ENCODE peak calls at places on chromosomes 13 and 19, in five cellular contexts. J is WERI-Rb-1; Y is Panc1; K is left ventricle myocardium inferior; B is effector memory CD4-positive, alpha-beta T cell. C is an unnamed sample.

GRCh38 chr13:37484056-37484455 is 114.5 kb downstream of the POSTN start:
- DNase-seq in K (no peak), J (no peak), B (no peak), Y (no peak), C (no peak)

GRCh38 chr13:75310005-75310580 is 171.9 kb downstream of the TBC1D4 start:
- DNase-seq in K (no peak), Y (no peak), B (no peak), J (no peak), C (no peak)

GRCh38 chr13:72692884-72693514 is 34.4 kb downstream of the MZT1 start:
- DNase-seq in K (no peak), B (no peak), Y (no peak), J (no peak), C (no peak)

GRCh38 chr19:280541-281007 is 10.6 kb downstream of the PLPP2 start:
- DNase-seq in J (no peak), B (no peak), K (no peak), Y (no peak), C (no peak)

GRCh38 chr19:38036707-38037106 is 129.7 kb downstream of the SIPA1L3 start:
- DNase-seq in Y (no peak), K (no peak), J (peak), B (no peak), C (no peak)

GRCh38 chr19:40613669-40614594 is 12.8 kb downstream of the LTBP4 start:
- DNase-seq in K (peak), J (no peak), Y (no peak), B (peak), C (no peak)

GRCh38 chr13:45681101-45681500 is 21.0 kb upstream of the CBY2 start:
- DNase-seq in Y (no peak), J (no peak), K (no peak), B (no peak), C (no peak)

GRCh38 chr13:93220073-93220472 is 6.5 kb upstream of the GPC6 start:
- DNase-seq in J (no peak), B (no peak), K (no peak), Y (no peak), C (no peak)

GRCh38 chr19:38839816-38840582 is 8.4 kb upstream of the ECH1 start:
- DNase-seq in K (no peak), Y (no peak), J (no peak), B (no peak), C (no peak)

GRCh38 chr19:4310247-4311121 is 6.1 kb downstream of the FSD1 start:
- DNase-seq in B (no peak), K (no peak), Y (no peak), J (peak), C (no peak)

GRCh38 chr13:35818577-35819165 is 312.5 kb downstream of the DCLK1 start:
- DNase-seq in K (no peak), J (no peak), B (no peak), Y (peak), C (no peak)

GRCh38 chr13:60009300-60010248 is 154.2 kb downstream of the DIAPH3 start:
- DNase-seq in J (no peak), K (no peak), Y (no peak), B (no peak), C (no peak)

GRCh38 chr13:22596157-22596863 is 584.5 kb upstream of the SGCG start:
- DNase-seq in Y (no peak), J (no peak), K (no peak), B (no peak), C (no peak)

GRCh38 chr13:79989251-79989661 is 351.7 kb downstream of the SPRY2 start:
- DNase-seq in Y (no peak), B (no peak), J (no peak), K (no peak), C (peak)

GRCh38 chr13:91748416-91749089 is 350.1 kb downstream of the GPC5 start:
- DNase-seq in Y (no peak), J (no peak), K (no peak), B (no peak), C (no peak)

GRCh38 chr19:13795595-13796300 is 505 bp downstream of the ZSWIM4 start:
- DNase-seq in J (no peak), K (no peak), B (no peak), Y (no peak), C (no peak)

GRCh38 chr13:57629821-57630235 is 1.7 kb upstream of the PCDH17 start:
- DNase-seq in Y (no peak), B (peak), K (peak), J (peak), C (no peak)

DNA sequence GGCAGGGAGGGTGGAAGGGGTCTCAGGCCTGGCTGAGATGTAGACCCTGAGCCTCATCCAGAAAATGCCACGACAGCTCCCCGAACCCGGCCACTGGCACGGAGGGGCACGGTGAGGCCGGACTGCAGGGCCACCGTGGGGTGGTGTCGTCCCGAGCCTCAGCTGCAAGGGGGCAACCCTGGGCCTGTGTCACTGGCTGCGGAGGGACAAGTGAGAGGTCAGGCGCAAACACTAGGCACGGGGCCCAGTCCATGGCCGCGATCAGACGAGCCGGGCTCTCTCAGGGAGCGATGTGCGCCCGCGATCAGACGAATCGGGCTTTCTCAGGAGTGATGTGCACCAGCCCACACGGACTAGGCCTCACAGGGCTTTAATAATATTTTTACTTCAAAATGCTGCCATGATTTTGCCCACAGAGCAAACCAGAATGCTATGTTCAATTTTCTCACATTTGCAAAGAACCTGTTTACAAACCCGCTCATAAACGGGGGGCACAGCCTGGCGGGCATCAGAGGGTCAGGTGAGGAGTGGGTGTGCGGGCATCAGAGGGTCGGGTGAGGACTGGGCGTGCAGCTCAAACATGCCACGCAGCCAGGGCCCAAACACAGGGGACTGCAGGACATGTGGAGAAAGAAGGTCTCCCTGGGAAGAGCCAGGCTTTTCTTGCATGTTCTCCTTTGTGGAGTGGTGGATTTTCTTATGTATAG is 42.6 kb upstream of the C13orf46 start:
- DNase-seq in B (no peak), K (no peak), J (no peak), Y (no peak), C (no peak)
- H3K27ac ChIP-seq in B (no peak), K (no peak), J (no peak), Y (no peak), C (no peak)

DNA sequence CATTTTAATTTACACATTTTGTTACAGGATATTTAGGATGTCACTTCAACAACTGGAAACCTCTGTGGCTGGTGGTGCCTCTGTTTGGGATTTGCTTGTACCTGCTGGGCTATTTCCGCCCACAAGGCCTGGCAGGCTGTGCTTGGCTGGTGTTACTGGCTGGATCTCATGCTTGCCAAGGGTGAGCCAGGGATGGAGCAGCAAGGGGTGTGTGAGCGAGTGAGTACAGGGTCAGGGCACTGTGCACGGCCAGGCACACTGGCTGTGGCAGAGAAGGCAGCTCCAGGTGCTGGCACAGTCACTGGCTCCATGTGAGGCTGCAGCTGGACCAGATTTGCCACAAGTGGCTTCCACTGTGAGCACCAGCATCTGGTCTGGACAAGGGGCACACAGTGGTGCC is 1254.8 kb downstream of the SLITRK5 start:
- DNase-seq in J (no peak), K (peak), Y (no peak), B (no peak), C (no peak)
- H3K27ac ChIP-seq in J (no peak), K (no peak), Y (no peak), B (no peak), C (no peak)

DNA sequence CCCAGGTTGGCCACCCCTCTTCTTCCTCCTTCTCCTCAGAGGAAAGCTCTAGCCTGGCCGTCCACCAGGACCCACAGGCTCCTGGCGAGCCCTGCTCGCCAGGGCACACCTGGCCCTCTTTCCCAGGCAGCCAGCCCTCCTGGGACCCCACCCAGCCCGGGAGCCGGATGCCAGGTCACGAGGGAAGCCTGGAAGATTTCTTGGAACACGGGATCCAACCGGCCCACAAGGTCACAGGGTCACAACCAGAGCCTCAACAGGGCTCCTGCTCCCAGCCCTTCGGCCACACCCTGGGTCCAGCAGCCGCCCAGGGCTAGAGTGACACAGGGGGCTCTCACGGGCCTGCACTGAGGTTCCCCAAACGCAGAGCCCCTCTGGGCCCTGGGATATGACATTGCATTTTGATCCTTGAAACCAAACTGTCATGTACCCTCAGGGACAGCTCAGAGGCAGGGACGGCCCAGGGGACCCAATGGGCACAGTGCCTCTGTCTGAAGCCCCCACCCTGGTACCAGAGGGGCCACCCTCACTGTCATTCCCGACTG is 5.5 kb downstream of the MKNK2 start:
- DNase-seq in Y (no peak), J (no peak), K (no peak), B (no peak), C (no peak)
- H3K27ac ChIP-seq in Y (peak), J (no peak), K (peak), B (peak), C (peak)

GRCh38 chr19:6501740-6502648 is at the start of gene TUBB4A:
- DNase-seq in K (peak), B (no peak), J (peak), Y (no peak), C (no peak)

GRCh38 chr19:6498294-6499036 is 3.6 kb downstream of the TUBB4A start:
- DNase-seq in B (no peak), K (no peak), J (no peak), Y (no peak), C (no peak)

GRCh38 chr19:6503407-6504201 is 1.5 kb upstream of the TUBB4A start:
- DNase-seq in B (no peak), Y (no peak), K (peak), J (no peak), C (no peak)

GRCh38 chr19:6499052-6499790 is 2.9 kb downstream of the TUBB4A start:
- DNase-seq in J (no peak), Y (no peak), B (no peak), K (no peak), C (no peak)

DNA sequence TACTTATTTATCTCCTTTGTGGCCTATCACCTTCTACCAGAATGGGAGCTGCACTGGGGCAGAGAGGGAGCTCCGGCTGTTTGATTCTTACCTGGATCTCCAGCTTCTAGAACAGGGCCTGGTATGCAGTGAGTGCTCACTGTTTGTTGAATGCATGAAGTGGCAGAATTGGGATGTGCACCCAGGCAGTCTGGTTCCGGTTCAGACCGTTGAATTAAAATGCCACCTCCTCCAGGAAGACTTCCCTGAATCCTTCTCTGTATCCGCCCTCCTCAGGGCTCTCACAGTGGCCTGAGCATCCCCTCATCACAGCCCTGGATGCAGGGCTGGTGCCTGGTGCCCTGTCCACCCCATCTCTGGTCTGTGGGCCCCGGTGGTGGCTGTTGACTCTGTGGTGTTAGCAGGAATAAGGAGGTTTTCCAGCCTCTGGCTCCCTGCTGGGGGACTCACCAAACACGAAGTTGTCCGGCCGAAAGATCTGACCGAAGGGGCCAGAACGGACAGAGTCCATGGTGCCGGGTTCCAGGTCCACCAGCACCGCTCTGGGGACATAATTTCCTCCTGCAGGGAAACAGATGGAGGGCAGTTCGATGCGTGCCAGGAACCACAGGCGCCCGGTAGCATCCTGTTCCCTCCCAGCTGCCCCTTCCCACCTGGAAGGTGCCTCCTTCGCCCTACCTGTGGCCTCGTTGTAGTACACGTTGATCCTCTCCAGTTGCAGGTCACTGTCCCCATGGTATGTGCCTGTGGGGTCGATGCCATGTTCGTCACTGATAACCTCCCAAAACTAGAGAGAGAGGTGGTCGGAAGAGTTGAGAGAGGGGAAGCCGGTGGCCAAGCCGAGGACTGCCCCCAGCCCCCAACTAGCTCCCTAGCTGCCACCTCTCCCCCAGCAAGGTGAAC is 1.0 kb downstream of the TUBB4A start:
- DNase-seq in Y (no peak), B (no peak), J (no peak), K (no peak), C (no peak)
- H3K27ac ChIP-seq in Y (no peak), B (no peak), J (no peak), K (no peak), C (no peak)

GRCh38 chr13:110433014-110433413 is 125.9 kb downstream of the COL4A2 start:
- DNase-seq in K (peak), Y (no peak), B (no peak), J (no peak), C (no peak)
- H3K27ac ChIP-seq in K (peak), Y (no peak), B (no peak), J (no peak), C (no peak)

GRCh38 chr13:27147530-27148170 is 24.0 kb downstream of the USP12 start:
- DNase-seq in J (no peak), Y (no peak), K (no peak), B (no peak), C (no peak)
- H3K27ac ChIP-seq in J (no peak), Y (no peak), K (no peak), B (no peak), C (no peak)

GRCh38 chr19:35184884-35185283 is 30.3 kb downstream of the FXYD5 start:
- DNase-seq in K (no peak), Y (no peak), B (no peak), J (no peak), C (no peak)
- H3K27ac ChIP-seq in K (no peak), Y (no peak), B (no peak), J (no peak), C (no peak)

GRCh38 chr19:7265963-7266362 is 28.3 kb downstream of the INSR start:
- DNase-seq in K (no peak), B (no peak), J (no peak), Y (no peak), C (no peak)
- H3K27ac ChIP-seq in K (peak), B (no peak), J (no peak), Y (no peak), C (no peak)

DNA sequence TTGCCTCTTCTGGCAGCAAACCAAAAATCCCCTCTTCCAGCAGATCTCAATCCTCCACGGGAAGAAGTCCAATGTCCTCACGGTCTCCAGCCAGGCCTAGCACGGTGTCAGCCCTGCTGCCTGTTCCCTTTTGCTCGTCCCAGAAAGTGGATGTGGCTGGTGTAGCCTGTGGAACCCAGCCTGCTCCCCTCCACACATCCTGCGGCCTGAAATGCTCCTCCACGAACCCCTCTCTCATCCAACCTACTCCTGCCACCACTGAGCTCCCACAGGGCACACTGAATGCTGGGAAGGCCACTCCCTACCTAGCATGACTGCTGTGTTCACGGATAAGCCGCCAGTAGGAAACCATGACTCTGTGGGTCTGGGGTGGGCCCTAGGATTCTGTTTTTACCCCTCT is 3.0 kb downstream of the MBOAT7 start:
- DNase-seq in K (no peak), B (no peak), Y (no peak), J (no peak), C (no peak)
- H3K27ac ChIP-seq in K (no peak), B (no peak), Y (no peak), J (no peak), C (no peak)

GRCh38 chr19:57321746-57322145 is 1.5 kb downstream of the ZNF543 start:
- DNase-seq in B (no peak), Y (no peak), K (no peak), J (no peak), C (no peak)
- H3K27ac ChIP-seq in B (no peak), Y (peak), K (no peak), J (no peak), C (no peak)